ENCODE peak calls at places on chromosomes 12 and 14, in eight cellular contexts. P, V, E, K, C, H, G and F are unnamed samples.

GRCh38 chr12:107600596-107601144 is 84.9 kb upstream of the PWP1 start:
- DNase-seq in C (no peak), H (no peak), G (no peak), E (no peak), V (no peak), K (no peak), P (no peak), F (no peak)

GRCh38 chr14:105455766-105456660 is 18.6 kb upstream of the CRIP2 start:
- DNase-seq in P (no peak), G (no peak), K (no peak), V (no peak), E (no peak), H (no peak), C (no peak), F (no peak)

GRCh38 chr12:24991209-24992049 is 42.5 kb upstream of the BCAT1 start:
- DNase-seq in V (no peak), C (peak), P (peak), G (peak), K (no peak), H (no peak), E (peak), F (peak)

GRCh38 chr14:29937116-29937515 is 9.5 kb upstream of the PRKD1 start:
- DNase-seq in G (no peak), E (no peak), H (no peak), K (no peak), V (no peak), C (peak), P (no peak), F (no peak)

GRCh38 chr12:53097564-53098353 is at the start of gene IGFBP6:
- DNase-seq in C (peak), K (peak), P (peak), E (peak), V (peak), H (peak), G (peak), F (no peak)

GRCh38 chr14:36773136-36773540 is 111.5 kb downstream of the PAX9 start:
- DNase-seq in C (no peak), P (peak), E (peak), V (no peak), K (no peak), H (no peak), G (peak), F (no peak)

GRCh38 chr12:4214912-4215861 is 58.4 kb upstream of the CCND2 start:
- DNase-seq in C (peak), G (no peak), H (peak), P (no peak), V (peak), E (peak), K (no peak), F (no peak)

GRCh38 chr12:99436584-99436983 is 211.0 kb upstream of the GARIN6 start:
- DNase-seq in H (no peak), G (no peak), E (no peak), C (no peak), P (no peak), V (no peak), K (no peak), F (no peak)

GRCh38 chr12:94208433-94208921 is 60.1 kb downstream of the PLXNC1 start:
- DNase-seq in H (no peak), P (no peak), C (no peak), K (no peak), V (no peak), G (no peak), E (no peak), F (no peak)

GRCh38 chr14:33282811-33283210 is 344.1 kb downstream of the NPAS3 start:
- DNase-seq in G (no peak), V (no peak), P (no peak), H (no peak), C (no peak), K (no peak), E (no peak), F (no peak)

GRCh38 chr14:91835197-91835919 is 32.0 kb downstream of the TC2N start:
- DNase-seq in E (peak), G (no peak), V (no peak), C (no peak), P (no peak), K (peak), H (no peak), F (no peak)

GRCh38 chr14:51860164-51860835 is at the start of gene GNG2:
- DNase-seq in H (peak), P (peak), K (peak), E (peak), G (peak), C (peak), V (peak), F (no peak)